ENCODE peak calls at places on chromosome 9, in ten cellular contexts. G, W, B, C, K, J, P, O, Z and I are unnamed samples.
A peak's percentile ranks its signal among the peaks of the same experiment; 100 is the strongest.

GRCh38 chr9:76691761-76692313 is 72.4 kb upstream of the PCA3 start:
- DNase-seq in G (no peak), W (no peak), B (no peak), C (no peak), K (no peak), J (peak; percentile 23), P (no peak), O (no peak), Z (no peak), I (no peak)

GRCh38 chr9:92140754-92141143 is 25.5 kb upstream of the SPTLC1 start:
- DNase-seq in G (no peak), W (peak; percentile 66), B (no peak), C (no peak), K (no peak), J (no peak), P (no peak), O (no peak), Z (no peak), I (no peak)

GRCh38 chr9:20353529-20353928 is 268.8 kb downstream of the MLLT3 start:
- DNase-seq in G (no peak), W (no peak), B (no peak), C (no peak), K (no peak), J (no peak), P (no peak), O (no peak), Z (no peak), I (no peak)

GRCh38 chr9:84670106-84670800 is 724 bp downstream of the NTRK2 start:
- DNase-seq in G (no peak), W (no peak), B (no peak), C (peak; percentile 83), K (no peak), J (peak; percentile 48), P (no peak), O (no peak), Z (no peak), I (no peak)

GRCh38 chr9:136265561-136266355 is 20.1 kb upstream of the QSOX2 start:
- DNase-seq in G (no peak), W (no peak), B (no peak), C (no peak), K (no peak), J (no peak), P (no peak), O (no peak), Z (no peak), I (no peak)

GRCh38 chr9:4069457-4070162 is 230.3 kb downstream of the GLIS3 start:
- DNase-seq in G (no peak), W (no peak), B (no peak), C (no peak), K (no peak), J (peak; percentile 79), P (no peak), O (no peak), Z (no peak), I (no peak)

GRCh38 chr9:128933731-128934130 is 12.9 kb downstream of the PHYHD1 start:
- DNase-seq in G (no peak), W (peak; percentile 26), B (no peak), C (peak; percentile 53), K (no peak), J (no peak), P (no peak), O (no peak), Z (no peak), I (no peak)

GRCh38 chr9:120909904-120910303 is 16.7 kb downstream of the TRAF1 start:
- DNase-seq in G (no peak), W (no peak), B (no peak), C (no peak), K (no peak), J (no peak), P (no peak), O (no peak), Z (no peak), I (no peak)

DNA sequence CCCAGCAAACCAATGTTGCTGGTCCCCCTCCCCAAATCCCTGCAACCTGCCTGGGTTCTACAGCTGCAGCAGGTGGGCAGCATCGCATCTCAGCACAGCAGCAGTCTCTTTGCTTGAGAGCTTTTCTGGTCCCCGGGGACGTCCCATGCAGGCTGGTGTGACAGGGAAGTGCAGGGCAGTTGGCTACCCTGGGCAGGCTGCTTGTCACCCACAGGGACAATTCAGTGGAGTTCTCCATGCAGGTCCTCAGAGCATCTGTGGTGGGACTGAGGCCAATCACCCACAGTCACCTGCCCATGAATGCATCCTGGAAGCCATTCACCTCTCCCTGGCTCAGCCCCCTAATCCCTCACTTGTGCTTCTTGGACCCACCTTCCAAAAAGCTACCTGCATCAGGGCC is 43.9 kb upstream of the SEMA4D start:
- DNase-seq in G (no peak), W (no peak), B (no peak), C (peak; percentile 53), K (no peak), J (no peak), P (no peak), O (no peak), Z (no peak), I (no peak)
- H3K4me3 ChIP-seq in G (no peak overlapping the region), W (no peak overlapping the region), B (no peak overlapping the region), C (no peak overlapping the region), K (no peak overlapping the region), J (no peak overlapping the region), P (no peak overlapping the region), O (no peak overlapping the region), Z (no peak overlapping the region), I (no peak overlapping the region)

GRCh38 chr9:95055851-95056551 is 261.5 kb downstream of the FANCC start:
- DNase-seq in G (peak; percentile 42), W (no peak), B (no peak), C (no peak), K (peak; percentile 43), J (no peak), P (peak; percentile 77), O (no peak), Z (no peak), I (peak; percentile 50)

GRCh38 chr9:95055337-95055850 is 262.1 kb downstream of the FANCC start:
- DNase-seq in G (no peak), W (no peak), B (no peak), C (no peak), K (no peak), J (no peak), P (no peak), O (no peak), Z (no peak), I (no peak)

GRCh38 chr9:95058795-95059386 is 258.6 kb downstream of the FANCC start:
- DNase-seq in G (no peak), W (no peak), B (no peak), C (no peak), K (no peak), J (no peak), P (peak; percentile 70), O (no peak), Z (no peak), I (no peak)

GRCh38 chr9:95058121-95058785 is 259.3 kb downstream of the FANCC start:
- DNase-seq in G (no peak), W (no peak), B (no peak), C (no peak), K (no peak), J (no peak), P (no peak), O (no peak), Z (no peak), I (no peak)

DNA sequence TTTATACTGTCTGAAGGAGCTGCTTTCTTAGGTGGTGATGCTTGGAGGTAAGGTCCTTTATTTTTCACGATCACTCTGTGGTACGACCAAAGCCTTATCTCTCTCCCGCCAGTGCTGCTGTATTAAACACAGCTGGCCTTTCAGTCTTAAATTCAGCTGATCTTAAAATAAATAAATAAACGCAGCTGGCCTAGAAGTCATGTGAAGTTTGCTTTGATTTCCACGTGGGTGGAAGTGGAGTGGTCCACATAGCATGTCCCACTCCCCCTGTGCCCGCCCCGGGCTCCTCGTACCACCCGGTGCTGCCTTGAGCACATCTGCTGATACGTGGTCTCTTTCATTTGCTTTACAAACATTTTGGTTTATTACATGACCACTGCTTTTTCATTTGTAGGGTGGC is 260.4 kb downstream of the FANCC start:
- DNase-seq in G (no peak), W (no peak), B (no peak), C (no peak), K (no peak), J (no peak), P (peak; percentile 82), O (no peak), Z (no peak), I (peak; percentile 31)
- H3K4me3 ChIP-seq in G (peak overlapping the region; percentile 47), W (peak overlapping the region; percentile 26), B (peak overlapping the region; percentile 12), C (peak overlapping the region; percentile 68), K (no peak overlapping the region), J (no peak overlapping the region), P (peak overlapping the region; percentile 22), O (peak overlapping the region; percentile 10), Z (no peak overlapping the region), I (no peak overlapping the region)

GRCh38 chr9:112104401-112104800 is 70.7 kb downstream of the SUSD1 start:
- DNase-seq in G (no peak), W (no peak), B (no peak), C (no peak), K (no peak), J (no peak), P (no peak), O (no peak), Z (no peak), I (no peak)

GRCh38 chr9:112110773-112111106 is 64.4 kb downstream of the SUSD1 start:
- DNase-seq in G (no peak), W (no peak), B (no peak), C (no peak), K (no peak), J (no peak), P (no peak), O (no peak), Z (no peak), I (no peak)

GRCh38 chr9:112110094-112110772 is 64.9 kb downstream of the SUSD1 start:
- DNase-seq in G (no peak), W (no peak), B (no peak), C (no peak), K (no peak), J (no peak), P (no peak), O (no peak), Z (no peak), I (no peak)

GRCh38 chr9:112103405-112103804 is 71.7 kb downstream of the SUSD1 start:
- DNase-seq in G (no peak), W (no peak), B (no peak), C (no peak), K (no peak), J (no peak), P (no peak), O (no peak), Z (no peak), I (no peak)

GRCh38 chr9:112104901-112105300 is 70.2 kb downstream of the SUSD1 start:
- DNase-seq in G (no peak), W (no peak), B (no peak), C (no peak), K (no peak), J (no peak), P (no peak), O (no peak), Z (no peak), I (no peak)
- H3K4me3 ChIP-seq in G (no peak overlapping the region), W (no peak overlapping the region), B (no peak overlapping the region), C (no peak overlapping the region), K (no peak overlapping the region), J (no peak overlapping the region), P (no peak overlapping the region), O (no peak overlapping the region), Z (no peak overlapping the region), I (no peak overlapping the region)

GRCh38 chr9:133276923-133277322 is 1.9 kb upstream of the ABO start:
- DNase-seq in G (no peak), W (no peak), B (no peak), C (no peak), K (no peak), J (no peak), P (no peak), O (no peak), Z (no peak), I (no peak)

GRCh38 chr9:133275105-133276000 is at the start of gene ABO:
- DNase-seq in G (no peak), W (no peak), B (no peak), C (no peak), K (no peak), J (peak; percentile 30), P (no peak), O (no peak), Z (no peak), I (no peak)

GRCh38 chr9:133277467-133277866 is 2.5 kb upstream of the ABO start:
- DNase-seq in G (no peak), W (no peak), B (no peak), C (no peak), K (no peak), J (no peak), P (no peak), O (no peak), Z (no peak), I (no peak)

GRCh38 chr9:133274236-133275104 is 531 bp downstream of the ABO start:
- DNase-seq in G (no peak), W (no peak), B (no peak), C (no peak), K (no peak), J (no peak), P (no peak), O (no peak), Z (no peak), I (no peak)

DNA sequence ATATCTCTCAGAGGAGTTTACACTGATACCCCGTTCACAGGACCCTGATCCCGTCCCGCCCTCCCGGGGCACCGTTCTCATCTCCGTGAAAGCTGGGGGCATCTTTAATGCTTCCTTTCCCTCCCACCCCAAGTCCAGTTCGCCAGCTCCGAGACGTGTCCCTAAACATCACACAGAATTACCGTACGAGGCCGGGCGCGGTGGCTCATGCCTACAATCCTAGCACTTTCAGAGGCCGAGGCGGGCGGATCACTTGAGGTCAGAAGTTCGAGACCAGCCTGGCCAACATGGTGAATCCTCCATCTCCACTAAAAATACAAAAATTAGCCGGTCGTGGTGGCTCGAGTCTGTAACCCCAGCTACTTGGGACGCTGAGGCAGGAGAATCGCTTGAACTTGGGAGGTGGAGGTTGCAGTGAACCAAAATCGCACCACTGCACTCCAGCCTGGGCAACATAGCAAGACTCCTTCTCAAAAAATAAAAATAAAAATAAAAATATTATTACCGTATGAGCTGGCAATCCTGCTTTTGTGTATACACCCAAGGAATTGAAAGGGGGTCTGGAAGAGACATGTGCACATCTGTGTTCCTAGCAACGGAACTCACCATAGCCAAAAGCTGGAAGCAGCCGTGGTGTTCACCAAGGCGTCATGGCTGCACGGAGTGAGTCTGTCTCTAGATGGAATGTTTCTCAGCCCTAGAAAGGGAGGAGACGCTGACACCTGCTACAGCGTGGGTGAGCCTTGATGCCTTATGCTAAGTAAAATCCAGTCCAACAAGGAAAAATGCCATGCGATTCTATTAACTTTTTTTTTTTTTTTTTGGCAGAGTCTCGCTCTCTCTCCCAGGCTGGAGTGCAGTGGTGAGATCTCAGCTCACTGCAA is 1.2 kb upstream of the ABO start:
- DNase-seq in G (no peak), W (no peak), B (no peak), C (no peak), K (no peak), J (no peak), P (no peak), O (no peak), Z (no peak), I (no peak)
- H3K4me3 ChIP-seq in G (peak overlapping the region; percentile 60), W (peak overlapping the region; percentile 41), B (no peak overlapping the region), C (peak overlapping the region; percentile 58), K (no peak overlapping the region), J (peak overlapping the region; percentile 24), P (no peak overlapping the region), O (peak overlapping the region; percentile 74), Z (no peak overlapping the region), I (no peak overlapping the region)